ENCODE peak calls at places on chromosome 10, in five cellular contexts. N is cardiac muscle cell, V is substantia nigra, Q is glutamatergic neuron, B is HepG2. G is an unnamed sample.

GRCh38 chr10:78686444-78687060 is 382.2 kb upstream of the ZMIZ1 start:
- DNase-seq in N (no peak), V (no peak), B (no peak), Q (no peak), G (no peak)

GRCh38 chr10:7373039-7373438 is 37.8 kb downstream of the SFMBT2 start:
- DNase-seq in B (no peak), V (no peak), N (no peak), Q (no peak), G (no peak)

GRCh38 chr10:69089638-69090599 is 2.0 kb downstream of the SRGN start:
- DNase-seq in V (no peak), B (no peak), N (no peak), Q (no peak), G (no peak)

GRCh38 chr10:60123172-60123571 is 216.8 kb upstream of the CCDC6 start:
- DNase-seq in Q (no peak), N (no peak), B (no peak), V (no peak), G (no peak)

GRCh38 chr10:103895458-103896186 is 22.4 kb downstream of the STN1 start:
- DNase-seq in V (no peak), B (no peak), Q (no peak), N (no peak), G (no peak)

GRCh38 chr10:72881291-72881690 is 12.2 kb upstream of the OIT3 start:
- DNase-seq in V (no peak), N (no peak), B (no peak), Q (no peak), G (no peak)

GRCh38 chr10:73159038-73159648 is 8.7 kb downstream of the ECD start:
- DNase-seq in Q (peak), V (no peak), B (peak), N (peak), G (peak)

GRCh38 chr10:75884808-75885207 is 453.4 kb downstream of the LRMDA start:
- DNase-seq in Q (no peak), V (no peak), B (no peak), N (no peak), G (no peak)

GRCh38 chr10:21495002-21495685 is 30.3 kb downstream of the SKIDA1 start:
- DNase-seq in B (peak), Q (peak), V (no peak), N (no peak), G (no peak)

GRCh38 chr10:112775347-112775746 is 174.7 kb upstream of the TCF7L2 start:
- DNase-seq in N (no peak), B (peak), Q (no peak), V (no peak), G (no peak)

GRCh38 chr10:21399392-21400015 is 126.0 kb downstream of the SKIDA1 start:
- DNase-seq in B (peak), N (peak), V (no peak), Q (no peak), G (peak)

GRCh38 chr10:5502903-5503835 is 3.8 kb upstream of the CALML5 start:
- DNase-seq in V (no peak), B (no peak), Q (no peak), N (no peak), G (peak)

GRCh38 chr10:77500754-77501151 is 136.9 kb downstream of the KCNMA1 start:
- DNase-seq in V (no peak), Q (no peak), B (no peak), N (no peak), G (no peak)

GRCh38 chr10:64102264-64102633 is 581.0 kb downstream of the REEP3 start:
- DNase-seq in V (no peak), B (no peak), Q (no peak), N (no peak), G (no peak)

GRCh38 chr10:125692246-125692931 is 9.4 kb upstream of the TEX36 start:
- DNase-seq in V (no peak), Q (no peak), B (no peak), N (no peak), G (no peak)

GRCh38 chr10:110706690-110707098 is 62.6 kb downstream of the RBM20 start:
- DNase-seq in V (no peak), N (no peak), B (no peak), Q (no peak), G (no peak)

GRCh38 chr10:25388188-25388861 is 213.5 kb downstream of the GPR158 start:
- DNase-seq in B (no peak), V (no peak), N (no peak), Q (no peak), G (no peak)

GRCh38 chr10:128211953-128212727 is 85.9 kb upstream of the MKI67 start:
- DNase-seq in Q (peak), N (peak), V (peak), B (peak), G (peak)

GRCh38 chr10:119634219-119634544 is 17.0 kb upstream of the BAG3 start:
- DNase-seq in N (no peak), Q (no peak), B (no peak), V (no peak), G (no peak)

GRCh38 chr10:131656009-131656408 is 244.8 kb upstream of the PPP2R2D start:
- DNase-seq in Q (no peak), B (no peak), V (no peak), N (no peak), G (no peak)

GRCh38 chr10:79221110-79222051 is 125.9 kb upstream of the PPIF start:
- DNase-seq in Q (peak), B (no peak), N (peak), V (peak), G (peak)

GRCh38 chr10:130171196-130171595 is 35.0 kb downstream of the GLRX3 start:
- DNase-seq in N (no peak), B (no peak), V (no peak), Q (no peak), G (no peak)

GRCh38 chr10:111384556-111384955 is 307.7 kb downstream of the ADRA2A start:
- DNase-seq in V (no peak), B (no peak), Q (no peak), N (no peak), G (no peak)

GRCh38 chr10:130998046-130998435 is 313.5 kb downstream of the TCERG1L start:
- DNase-seq in Q (no peak), N (no peak), V (no peak), B (no peak), G (no peak)

GRCh38 chr10:120995768-120996167 is 144.6 kb downstream of the WDR11 start:
- DNase-seq in N (no peak), V (no peak), Q (no peak), B (no peak), G (no peak)

GRCh38 chr10:34816067-34817002 is 1.2 kb upstream of the PARD3 start:
- DNase-seq in V (no peak), B (no peak), N (peak), Q (peak), G (peak)

GRCh38 chr10:28975891-28976471 is 298.7 kb downstream of the BAMBI start:
- DNase-seq in B (peak), Q (no peak), V (no peak), N (no peak), G (peak)

GRCh38 chr10:122567056-122567660 is 6.6 kb downstream of the DMBT1 start:
- DNase-seq in B (no peak), Q (peak), V (no peak), N (peak), G (no peak)

GRCh38 chr10:33661580-33662269 is 327.3 kb upstream of the NRP1 start:
- DNase-seq in N (no peak), B (peak), Q (peak), V (peak), G (peak)

G was measured in hepatocyte.